ENCODE peak calls at places on chromosome 19, in six cellular contexts. One of them, this sample, is unnamed.

GRCh38 chr19:3358919-3359849 is 7.2 kb upstream of the NFIC start:
- DNase-seq in adrenal gland: peak
- DNase-seq in fibroblast of lung: peak
- DNase-seq in neural crest cell: no peak
- DNase-seq in bronchial epithelial cell: no peak
- DNase-seq in H9: no peak
- DNase-seq in this sample: peak

GRCh38 chr19:16506961-16507360 is 10.8 kb downstream of the C19orf44 start:
- DNase-seq in adrenal gland: no peak
- DNase-seq in fibroblast of lung: no peak
- DNase-seq in neural crest cell: no peak
- DNase-seq in bronchial epithelial cell: no peak
- DNase-seq in H9: no peak
- DNase-seq in this sample: no peak

GRCh38 chr19:55149078-55150003 is at the start of gene TNNT1:
- DNase-seq in adrenal gland: no peak
- DNase-seq in fibroblast of lung: no peak
- DNase-seq in neural crest cell: no peak
- DNase-seq in bronchial epithelial cell: no peak
- DNase-seq in H9: peak
- DNase-seq in this sample: no peak

GRCh38 chr19:5152767-5153532 is 184.0 kb downstream of the KDM4B start:
- DNase-seq in adrenal gland: no peak
- DNase-seq in fibroblast of lung: no peak
- DNase-seq in neural crest cell: no peak
- DNase-seq in bronchial epithelial cell: no peak
- DNase-seq in H9: no peak
- DNase-seq in this sample: no peak

GRCh38 chr19:7689165-7689564 is 8.5 kb downstream of the TRAPPC5 start:
- DNase-seq in adrenal gland: no peak
- DNase-seq in fibroblast of lung: no peak
- DNase-seq in neural crest cell: no peak
- DNase-seq in bronchial epithelial cell: no peak
- DNase-seq in H9: no peak
- DNase-seq in this sample: no peak

GRCh38 chr19:17779281-17779930 is 15.5 kb upstream of the B3GNT3 start:
- DNase-seq in adrenal gland: peak
- DNase-seq in fibroblast of lung: peak
- DNase-seq in neural crest cell: peak
- DNase-seq in bronchial epithelial cell: peak
- DNase-seq in H9: peak
- DNase-seq in this sample: peak

GRCh38 chr19:7897289-7897688 is 6.4 kb upstream of the MAP2K7 start:
- DNase-seq in adrenal gland: peak
- DNase-seq in fibroblast of lung: no peak
- DNase-seq in neural crest cell: no peak
- DNase-seq in bronchial epithelial cell: no peak
- DNase-seq in H9: no peak
- DNase-seq in this sample: peak

GRCh38 chr19:40598121-40598917 is 2.9 kb upstream of the LTBP4 start:
- DNase-seq in adrenal gland: peak
- DNase-seq in fibroblast of lung: peak
- DNase-seq in neural crest cell: peak
- DNase-seq in bronchial epithelial cell: peak
- DNase-seq in H9: peak
- DNase-seq in this sample: peak

GRCh38 chr19:42197375-42197817 is 20.1 kb downstream of the DEDD2 start:
- DNase-seq in adrenal gland: no peak
- DNase-seq in fibroblast of lung: no peak
- DNase-seq in neural crest cell: no peak
- DNase-seq in bronchial epithelial cell: no peak
- DNase-seq in H9: peak
- DNase-seq in this sample: peak

GRCh38 chr19:13016245-13016627 is 21.0 kb downstream of the NFIX start:
- DNase-seq in adrenal gland: no peak
- DNase-seq in fibroblast of lung: no peak
- DNase-seq in neural crest cell: no peak
- DNase-seq in bronchial epithelial cell: no peak
- DNase-seq in H9: no peak
- DNase-seq in this sample: no peak

GRCh38 chr19:13015361-13016231 is 20.3 kb downstream of the NFIX start:
- DNase-seq in adrenal gland: no peak
- DNase-seq in fibroblast of lung: peak
- DNase-seq in neural crest cell: no peak
- DNase-seq in bronchial epithelial cell: no peak
- DNase-seq in H9: peak
- DNase-seq in this sample: no peak

GRCh38 chr19:13018037-13018914 is 23.0 kb downstream of the NFIX start:
- DNase-seq in adrenal gland: peak
- DNase-seq in fibroblast of lung: peak
- DNase-seq in neural crest cell: no peak
- DNase-seq in bronchial epithelial cell: no peak
- DNase-seq in H9: peak
- DNase-seq in this sample: no peak

GRCh38 chr19:13017306-13018036 is 22.2 kb downstream of the NFIX start:
- DNase-seq in adrenal gland: no peak
- DNase-seq in fibroblast of lung: no peak
- DNase-seq in neural crest cell: no peak
- DNase-seq in bronchial epithelial cell: no peak
- DNase-seq in H9: peak
- DNase-seq in this sample: no peak

GRCh38 chr19:13016628-13017305 is 21.5 kb downstream of the NFIX start:
- DNase-seq in adrenal gland: no peak
- DNase-seq in fibroblast of lung: no peak
- DNase-seq in neural crest cell: no peak
- DNase-seq in bronchial epithelial cell: no peak
- DNase-seq in H9: no peak
- DNase-seq in this sample: no peak
- TF ChIP-seq CTCF in adrenal gland: no peak
- TF ChIP-seq CTCF in fibroblast of lung: no peak
- TF ChIP-seq CTCF in neural crest cell: no peak
- TF ChIP-seq CTCF in bronchial epithelial cell: no peak
- TF ChIP-seq CTCF in H9: no peak
- TF ChIP-seq CTCF in this sample: no peak

GRCh38 chr19:39540333-39540673 is 342 bp upstream of the EID2 start:
- DNase-seq in adrenal gland: no peak
- DNase-seq in fibroblast of lung: no peak
- DNase-seq in neural crest cell: no peak
- DNase-seq in bronchial epithelial cell: no peak
- DNase-seq in H9: no peak
- DNase-seq in this sample: no peak
- TF ChIP-seq CTCF in adrenal gland: no peak
- TF ChIP-seq CTCF in fibroblast of lung: no peak
- TF ChIP-seq CTCF in neural crest cell: peak
- TF ChIP-seq CTCF in bronchial epithelial cell: no peak
- TF ChIP-seq CTCF in H9: peak
- TF ChIP-seq CTCF in this sample: no peak

DNA sequence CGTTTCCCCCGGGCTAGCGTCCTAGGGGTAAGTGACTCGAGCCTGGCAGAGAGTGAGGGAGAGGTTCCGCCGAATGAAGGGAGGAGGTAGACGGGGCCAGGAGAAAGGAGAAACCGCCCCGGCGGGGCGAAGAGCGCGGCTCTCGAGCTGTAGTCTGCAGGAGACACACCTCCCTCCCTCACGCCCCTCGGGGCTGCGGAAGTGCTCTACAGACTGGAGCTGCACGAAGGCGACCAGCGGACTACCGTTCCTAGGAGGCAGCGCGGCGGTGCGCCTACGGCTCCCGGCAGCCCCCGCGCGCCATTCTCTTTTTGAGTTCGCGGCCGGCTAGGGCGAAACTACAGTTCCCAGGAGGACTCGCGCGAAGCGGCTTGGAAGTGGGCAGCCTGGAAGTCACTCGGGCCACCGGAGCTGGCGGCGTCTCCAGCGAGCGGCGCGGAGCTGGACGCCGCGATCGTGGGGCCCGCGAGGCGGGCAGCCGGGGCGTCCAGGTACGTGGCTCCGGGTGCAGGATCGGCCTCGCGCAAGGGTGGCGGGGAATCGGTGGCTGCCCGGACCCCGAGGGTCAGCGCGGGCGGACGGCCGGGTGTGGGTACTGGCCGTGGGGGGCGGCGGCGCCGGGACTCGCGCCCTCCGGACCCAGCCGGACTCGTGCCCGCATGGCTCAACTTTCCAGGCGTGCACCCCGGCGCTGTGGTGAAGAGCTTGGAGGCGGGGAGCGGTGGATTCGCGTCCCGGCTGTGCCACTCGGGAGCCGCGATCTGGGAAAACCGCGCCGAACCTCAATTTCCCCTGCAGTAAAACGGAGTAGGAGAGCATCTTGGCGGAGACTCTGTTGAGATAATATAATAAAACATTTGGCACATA is at the start of gene SIPA1L3:
- DNase-seq in adrenal gland: peak
- DNase-seq in fibroblast of lung: peak
- DNase-seq in neural crest cell: peak
- DNase-seq in bronchial epithelial cell: peak
- DNase-seq in H9: peak
- DNase-seq in this sample: peak
- TF ChIP-seq CTCF in adrenal gland: no peak
- TF ChIP-seq CTCF in fibroblast of lung: no peak
- TF ChIP-seq CTCF in neural crest cell: no peak
- TF ChIP-seq CTCF in bronchial epithelial cell: peak
- TF ChIP-seq CTCF in H9: no peak
- TF ChIP-seq CTCF in this sample: no peak

GRCh38 chr19:49929611-49930482 is 543 bp upstream of the NUP62 start:
- DNase-seq in adrenal gland: peak
- DNase-seq in fibroblast of lung: peak
- DNase-seq in neural crest cell: peak
- DNase-seq in bronchial epithelial cell: peak
- DNase-seq in H9: peak
- DNase-seq in this sample: peak
- TF ChIP-seq CTCF in adrenal gland: peak
- TF ChIP-seq CTCF in fibroblast of lung: no peak
- TF ChIP-seq CTCF in neural crest cell: peak
- TF ChIP-seq CTCF in bronchial epithelial cell: no peak
- TF ChIP-seq CTCF in H9: no peak
- TF ChIP-seq CTCF in this sample: no peak

GRCh38 chr19:48196933-48197665 is 26.6 kb downstream of the ZSWIM9 start:
- DNase-seq in adrenal gland: no peak
- DNase-seq in fibroblast of lung: no peak
- DNase-seq in neural crest cell: no peak
- DNase-seq in bronchial epithelial cell: no peak
- DNase-seq in H9: no peak
- DNase-seq in this sample: no peak

GRCh38 chr19:48196321-48196761 is 25.9 kb downstream of the ZSWIM9 start:
- DNase-seq in adrenal gland: no peak
- DNase-seq in fibroblast of lung: no peak
- DNase-seq in neural crest cell: no peak
- DNase-seq in bronchial epithelial cell: no peak
- DNase-seq in H9: no peak
- DNase-seq in this sample: no peak

GRCh38 chr19:48195106-48195830 is 24.8 kb downstream of the ZSWIM9 start:
- DNase-seq in adrenal gland: no peak
- DNase-seq in fibroblast of lung: no peak
- DNase-seq in neural crest cell: no peak
- DNase-seq in bronchial epithelial cell: no peak
- DNase-seq in H9: no peak
- DNase-seq in this sample: no peak

GRCh38 chr19:48192750-48193149 is 22.3 kb downstream of the ZSWIM9 start:
- DNase-seq in adrenal gland: no peak
- DNase-seq in fibroblast of lung: no peak
- DNase-seq in neural crest cell: no peak
- DNase-seq in bronchial epithelial cell: no peak
- DNase-seq in H9: no peak
- DNase-seq in this sample: no peak

DNA sequence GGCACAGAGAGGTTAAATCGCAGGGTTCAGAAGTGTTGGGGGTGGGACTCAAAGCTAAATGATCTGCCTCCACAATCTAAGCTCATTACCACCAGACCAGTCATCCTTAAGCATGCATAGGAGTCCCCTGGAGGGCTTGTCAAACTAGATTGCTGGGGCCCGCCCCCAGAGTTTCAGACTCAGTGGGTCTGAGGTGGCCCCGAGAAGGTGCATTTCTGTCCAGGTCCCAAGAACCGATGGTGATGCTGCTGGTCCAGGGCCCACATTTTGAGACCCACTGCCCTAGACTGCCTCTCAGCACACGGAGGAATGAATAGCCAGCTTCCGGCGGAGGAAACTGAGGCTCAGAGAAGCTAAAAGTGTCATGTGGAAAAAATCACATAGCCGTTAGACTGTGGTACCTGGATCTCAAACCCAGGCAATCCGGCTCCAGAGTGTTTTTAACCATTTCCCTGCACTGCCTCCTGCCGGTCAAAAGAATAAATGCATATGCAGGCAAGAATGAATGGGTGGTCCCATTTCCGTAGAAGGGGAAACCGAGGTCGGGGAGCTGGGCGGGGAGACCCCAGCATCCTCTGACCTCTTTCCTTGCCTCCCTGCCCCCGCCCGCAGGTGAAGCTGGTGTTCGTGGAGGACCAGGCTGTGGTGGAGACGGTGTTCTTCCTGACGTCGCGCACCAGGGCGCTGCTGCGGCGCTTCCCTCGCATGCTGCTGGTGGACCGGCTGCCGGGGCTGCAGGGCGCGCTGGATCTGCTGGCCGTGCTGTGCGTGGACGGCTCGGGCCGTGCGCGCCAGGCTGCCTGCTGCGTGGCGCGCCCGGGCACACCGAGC is 23.8 kb downstream of the ZSWIM9 start:
- DNase-seq in adrenal gland: no peak
- DNase-seq in fibroblast of lung: no peak
- DNase-seq in neural crest cell: peak
- DNase-seq in bronchial epithelial cell: no peak
- DNase-seq in H9: peak
- DNase-seq in this sample: peak
- TF ChIP-seq CTCF in adrenal gland: peak
- TF ChIP-seq CTCF in fibroblast of lung: peak
- TF ChIP-seq CTCF in neural crest cell: peak
- TF ChIP-seq CTCF in bronchial epithelial cell: peak
- TF ChIP-seq CTCF in H9: peak
- TF ChIP-seq CTCF in this sample: peak

This sample was measured in MCF 10A.